ENCODE peak calls at places on chromosome 2, in nine cellular contexts. S is stimulated activated CD8-positive, alpha-beta memory T cell treated with anti-CD3 and anti-CD28 coated beads, Interleukin-12 subunit alpha, Interleukin-12 subunit beta, amount 100 ng/mL, for 1 hour; F is iris pigment epithelial cell; E is T-cell; Z is choroid plexus epithelial cell; I is Calu3; O is NCI-H1092 treated with DMSO at 0.1 percent for 48 hours; N is GDM1; G is RKO. T is an unnamed sample.

GRCh38 chr2:195674491-195675226 is 17.6 kb downstream of the SLC39A10 start:
- DNase-seq in S (no peak), F (peak), E (no peak), Z (peak), I (no peak), O (no peak), N (no peak), G (peak), T (no peak)

GRCh38 chr2:175890636-175891242 is 111.3 kb downstream of the LNPK start:
- DNase-seq in S (no peak), F (no peak), E (no peak), Z (no peak), I (no peak), O (peak), N (no peak), G (no peak), T (no peak)

GRCh38 chr2:240192661-240193060 is 52.2 kb upstream of the OTOS start:
- DNase-seq in S (no peak), F (no peak), E (no peak), Z (no peak), I (no peak), O (no peak), N (no peak), G (no peak), T (no peak)

GRCh38 chr2:58319481-58319880 is 78.4 kb upstream of the FANCL start:
- DNase-seq in S (no peak), F (no peak), E (no peak), Z (no peak), I (no peak), O (no peak), N (no peak), G (no peak), T (no peak)

GRCh38 chr2:105739408-105739807 is 5.3 kb upstream of the NCK2 start:
- DNase-seq in S (no peak), F (no peak), E (no peak), Z (no peak), I (no peak), O (no peak), N (no peak), G (no peak), T (no peak)

GRCh38 chr2:120247851-120248250 is 4.8 kb upstream of the RALB start:
- DNase-seq in S (no peak), F (no peak), E (no peak), Z (no peak), I (no peak), O (no peak), N (no peak), G (no peak), T (no peak)

GRCh38 chr2:121293450-121294325 is 8.7 kb upstream of the TFCP2L1 start:
- DNase-seq in S (no peak), F (no peak), E (no peak), Z (no peak), I (peak), O (peak), N (no peak), G (no peak), T (no peak)

GRCh38 chr2:240069846-240070245 is 16.5 kb upstream of the OR6B3 start:
- DNase-seq in S (no peak), F (no peak), E (no peak), Z (no peak), I (no peak), O (no peak), N (no peak), G (no peak), T (no peak)

GRCh38 chr2:54058449-54058848 is 57.0 kb upstream of the ACYP2 start:
- DNase-seq in S (no peak), F (no peak), E (no peak), Z (no peak), I (no peak), O (no peak), N (no peak), G (no peak), T (no peak)

GRCh38 chr2:233120459-233120858 is 60.3 kb downstream of the INPP5D start:
- DNase-seq in S (no peak), F (no peak), E (no peak), Z (no peak), I (no peak), O (no peak), N (no peak), G (no peak), T (no peak)

GRCh38 chr2:74008761-74009395 is 24.2 kb downstream of the TET3 start:
- DNase-seq in S (no peak), F (no peak), E (no peak), Z (no peak), I (no peak), O (no peak), N (no peak), G (no peak), T (no peak)

GRCh38 chr2:2828774-2829368 is 497.8 kb upstream of the MYT1L start:
- DNase-seq in S (no peak), F (no peak), E (no peak), Z (no peak), I (no peak), O (no peak), N (no peak), G (no peak), T (no peak)

GRCh38 chr2:126874961-126875360 is 23.7 kb upstream of the TEX51 start:
- DNase-seq in S (no peak), F (no peak), E (no peak), Z (no peak), I (no peak), O (no peak), N (no peak), G (peak), T (no peak)

GRCh38 chr2:237405006-237405559 is 8.9 kb downstream of the COL6A3 start:
- DNase-seq in S (no peak), F (no peak), E (no peak), Z (peak), I (no peak), O (no peak), N (no peak), G (no peak), T (no peak)

GRCh38 chr2:108267117-108267516 is 21.6 kb upstream of the SULT1C2 start:
- DNase-seq in S (no peak), F (peak), E (no peak), Z (peak), I (no peak), O (no peak), N (no peak), G (no peak), T (no peak)

GRCh38 chr2:18123211-18123570 is 244.7 kb downstream of the KCNS3 start:
- DNase-seq in S (no peak), F (no peak), E (no peak), Z (no peak), I (no peak), O (no peak), N (no peak), G (no peak), T (no peak)

GRCh38 chr2:138677179-138677578 is 103.0 kb downstream of the NXPH2 start:
- DNase-seq in S (no peak), F (no peak), E (no peak), Z (no peak), I (no peak), O (no peak), N (no peak), G (no peak), T (no peak)

GRCh38 chr2:54665436-54665856 is 58.0 kb upstream of the EML6 start:
- DNase-seq in S (no peak), F (peak), E (peak), Z (peak), I (peak), O (peak), N (peak), G (peak), T (peak)

GRCh38 chr2:202157211-202157985 is 81.0 kb downstream of the SUMO1 start:
- DNase-seq in S (no peak), F (no peak), E (no peak), Z (no peak), I (no peak), O (no peak), N (no peak), G (no peak), T (no peak)

GRCh38 chr2:147937744-147938349 is 82.7 kb downstream of the ORC4 start:
- DNase-seq in S (no peak), F (peak), E (no peak), Z (peak), I (no peak), O (peak), N (no peak), G (peak), T (no peak)